ENCODE peak calls at places on chromosomes 5 and 9, in six cellular contexts. K, G, Z, X, V and A are unnamed samples.

GRCh38 chr5:74052441-74052840 is 426.4 kb downstream of the ARHGEF28 start:
- DNase-seq in G (no peak), Z (peak; percentile 20), K (no peak), V (no peak), X (no peak), A (no peak)

GRCh38 chr5:149656576-149657182 is 73.4 kb upstream of the PPARGC1B start:
- DNase-seq in X (peak; percentile 44), V (no peak), G (peak; percentile 70), Z (peak; percentile 83), K (peak; percentile 56), A (no peak)

GRCh38 chr5:140327589-140327988 is 18.8 kb downstream of the HBEGF start:
- DNase-seq in K (no peak), V (no peak), Z (peak; percentile 45), G (no peak), X (no peak), A (no peak)

GRCh38 chr9:121206516-121207370 is 5.1 kb upstream of the RAB14 start:
- DNase-seq in G (no peak), Z (no peak), V (no peak), K (no peak), X (no peak), A (peak; percentile 55)

GRCh38 chr9:109767404-109767803 is 12.6 kb upstream of the PALM2AKAP2 start:
- DNase-seq in Z (no peak), V (no peak), X (no peak), G (no peak), K (no peak), A (no peak)

GRCh38 chr9:93603011-93603410 is 26.6 kb downstream of the PHF2 start:
- DNase-seq in Z (no peak), G (no peak), V (no peak), X (no peak), K (no peak), A (no peak)

GRCh38 chr5:33781286-33781685 is 110.5 kb downstream of the ADAMTS12 start:
- DNase-seq in V (no peak), K (no peak), G (no peak), X (no peak), Z (peak; percentile 24), A (peak; percentile 82)

GRCh38 chr9:136482046-136482792 is 621 bp downstream of the SEC16A start:
- DNase-seq in X (no peak), Z (peak; percentile 9), G (peak; percentile 21), K (no peak), V (no peak), A (no peak)

GRCh38 chr9:121550569-121551512 is 51.2 kb upstream of the GGTA1 start:
- DNase-seq in V (peak; percentile 86), X (peak; percentile 89), G (peak; percentile 89), K (peak; percentile 81), Z (peak; percentile 77), A (no peak)

DNA sequence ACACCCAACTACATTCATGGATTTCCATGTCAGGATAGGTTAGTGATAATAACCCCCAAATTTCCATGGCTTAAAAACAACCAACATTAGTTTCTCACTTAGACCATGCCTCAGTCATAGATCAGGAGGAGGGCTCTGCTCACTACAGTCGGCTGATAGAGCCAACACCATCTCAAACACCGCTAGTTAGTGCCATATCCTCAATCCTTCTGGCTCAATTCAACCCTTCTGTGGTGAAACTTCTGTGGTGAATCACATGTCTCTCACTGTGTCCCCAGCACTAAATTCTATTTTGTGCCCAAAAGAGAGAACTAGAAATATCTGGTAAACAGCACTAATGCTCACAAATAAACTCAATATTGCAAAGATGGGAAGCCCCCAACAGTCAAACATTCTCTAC is 21.1 kb downstream of the ECPAS start:
- DNase-seq in X (no peak), Z (no peak), G (no peak), V (no peak), K (no peak), A (no peak)
- H3K9me3 ChIP-seq in X (no peaks in the 10 kb centered on the region), Z (no peaks in the 10 kb centered on the region), G (no peaks in the 10 kb centered on the region), V (peaks cover 10% of the 10 kb centered on the region), K (peaks cover 3% of the 10 kb centered on the region), A (peaks cover 3% of the 10 kb centered on the region)

GRCh38 chr9:101417389-101417788 is 18.2 kb downstream of the ALDOB start:
- DNase-seq in Z (no peak), G (no peak), K (no peak), X (no peak), V (no peak), A (no peak)

GRCh38 chr9:101418518-101419111 is 17.0 kb downstream of the ALDOB start:
- DNase-seq in X (no peak), G (no peak), K (no peak), V (no peak), Z (no peak), A (peak; percentile 24)

GRCh38 chr9:101414839-101415238 is 16.2 kb downstream of the ZNF189 start:
- DNase-seq in Z (no peak), K (no peak), V (no peak), X (no peak), G (no peak), A (no peak)

GRCh38 chr9:101417977-101418376 is 17.6 kb downstream of the ALDOB start:
- DNase-seq in X (no peak), Z (no peak), K (no peak), G (no peak), V (no peak), A (no peak)

GRCh38 chr9:101415578-101415977 is 16.9 kb downstream of the ZNF189 start:
- DNase-seq in G (no peak), X (no peak), Z (no peak), V (no peak), K (no peak), A (no peak)
- H3K9me3 ChIP-seq in G (no peaks in the 10 kb centered on the region), X (peaks cover 20% of the 10 kb centered on the region), Z (no peaks in the 10 kb centered on the region), V (peaks cover 76% of the 10 kb centered on the region), K (peaks cover 32% of the 10 kb centered on the region), A (no peaks in the 10 kb centered on the region)

DNA sequence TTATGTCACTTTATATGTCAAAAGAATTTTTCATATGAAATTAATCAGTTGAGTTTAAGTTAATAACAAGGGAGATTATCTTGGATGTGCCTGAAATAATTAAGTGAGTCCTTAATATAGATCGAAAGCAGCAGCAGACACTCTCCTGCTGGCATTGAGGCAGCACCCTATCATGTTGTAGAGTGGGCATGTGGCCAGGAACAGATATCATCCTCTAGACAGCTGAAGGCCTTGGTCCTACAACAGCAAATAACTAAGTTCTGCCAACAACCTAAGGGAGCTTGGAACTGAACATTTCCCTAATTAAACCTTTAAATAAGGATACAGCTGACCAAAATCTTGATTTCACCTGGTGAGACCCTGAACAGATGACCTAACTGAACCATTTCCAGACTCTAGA is 25.8 kb upstream of the UGT3A1 start:
- DNase-seq in K (no peak), G (no peak), X (no peak), Z (no peak), V (no peak), A (no peak)
- H3K9me3 ChIP-seq in K (peaks cover 8% of the 10 kb centered on the region), G (no peaks in the 10 kb centered on the region), X (peaks cover 7% of the 10 kb centered on the region), Z (peaks cover 15% of the 10 kb centered on the region), V (peaks cover 16% of the 10 kb centered on the region), A (peaks cover 5% of the 10 kb centered on the region)

GRCh38 chr5:131579917-131580671 is 54.9 kb downstream of the RAPGEF6 start:
- DNase-seq in K (no peak), X (no peak), V (no peak), Z (no peak), G (no peak), A (no peak)
- H3K9me3 ChIP-seq in K (no peaks in the 10 kb centered on the region), X (no peaks in the 10 kb centered on the region), V (no peaks in the 10 kb centered on the region), Z (no peaks in the 10 kb centered on the region), G (no peaks in the 10 kb centered on the region), A (no peaks in the 10 kb centered on the region)

GRCh38 chr5:2524620-2525019 is 226.9 kb downstream of the IRX2 start:
- DNase-seq in V (no peak), Z (no peak), X (no peak), K (no peak), G (no peak), A (no peak)
- H3K9me3 ChIP-seq in V (no peaks in the 10 kb centered on the region), Z (no peaks in the 10 kb centered on the region), X (no peaks in the 10 kb centered on the region), K (no peaks in the 10 kb centered on the region), G (no peaks in the 10 kb centered on the region), A (peaks cover 6% of the 10 kb centered on the region)